ENCODE peak calls at places on chromosomes 12 and 14, in five cellular contexts. J is progenitor cell of endocrine pancreas, X is cardiac muscle cell, G is stomach, U is WERI-Rb-1. P is an unnamed sample.

GRCh38 chr12:65490193-65490592 is 211.7 kb downstream of the MSRB3 start:
- DNase-seq in U (no peak), J (no peak), X (peak), G (no peak), P (no peak)

GRCh38 chr14:104395276-104395675 is 184.3 kb upstream of the C14orf180 start:
- DNase-seq in G (peak), X (no peak), U (no peak), J (no peak), P (no peak)

GRCh38 chr12:124641591-124641990 is 74.2 kb upstream of the NCOR2 start:
- DNase-seq in G (no peak), J (no peak), X (no peak), U (no peak), P (no peak)

GRCh38 chr14:89425931-89426330 is 8.9 kb upstream of the FOXN3 start:
- DNase-seq in X (peak), J (no peak), U (no peak), G (no peak), P (no peak)

GRCh38 chr12:77488041-77488620 is 342.6 kb upstream of the NAV3 start:
- DNase-seq in G (no peak), X (peak), J (no peak), U (no peak), P (no peak)

GRCh38 chr12:50659690-50660424 is 104.0 kb upstream of the ATF1 start:
- DNase-seq in U (no peak), J (no peak), X (no peak), G (no peak), P (no peak)

GRCh38 chr14:72801841-72802587 is 91.9 kb downstream of the DPF3 start:
- DNase-seq in X (no peak), G (no peak), J (no peak), U (no peak), P (no peak)

GRCh38 chr14:25667387-25667786 is 617.4 kb upstream of the STXBP6 start:
- DNase-seq in U (no peak), X (no peak), G (no peak), J (no peak), P (no peak)

GRCh38 chr12:109923038-109923437 is 23.0 kb downstream of the TCHP start:
- DNase-seq in G (no peak), U (no peak), X (no peak), J (no peak), P (no peak)

GRCh38 chr12:1630827-1631591 is 2.0 kb downstream of the WNT5B start:
- DNase-seq in G (no peak), X (peak), J (no peak), U (no peak), P (peak)

GRCh38 chr14:98692832-98693231 is 579.2 kb downstream of the BCL11B start:
- DNase-seq in G (no peak), X (no peak), U (no peak), J (no peak), P (no peak)

GRCh38 chr12:113854385-113855136 is 111.6 kb downstream of the RBM19 start:
- DNase-seq in U (no peak), J (no peak), G (no peak), X (no peak), P (no peak)

GRCh38 chr14:87304404-87304803 is 688.6 kb downstream of the GALC start:
- DNase-seq in U (no peak), X (no peak), J (no peak), G (no peak), P (no peak)

GRCh38 chr12:11822071-11822818 is 172.8 kb downstream of the ETV6 start:
- DNase-seq in X (peak), J (no peak), U (no peak), G (peak), P (no peak)

GRCh38 chr14:105203701-105204100 is 22.6 kb upstream of the NUDT14 start:
- DNase-seq in J (no peak), X (no peak), G (no peak), U (no peak), P (no peak)

GRCh38 chr12:64219135-64219534 is 3.0 kb downstream of the KICS2 start:
- DNase-seq in U (no peak), J (no peak), X (no peak), G (no peak), P (no peak)

GRCh38 chr14:95314609-95315008 is 5.1 kb downstream of the CLMN start:
- DNase-seq in G (peak), J (no peak), U (no peak), X (peak), P (no peak)

GRCh38 chr12:52119398-52120254 is 40.1 kb downstream of the SMIM41 start:
- DNase-seq in G (peak), X (peak), J (peak), U (peak), P (peak)

GRCh38 chr14:93064411-93065271 is 51.1 kb downstream of the ITPK1 start:
- DNase-seq in J (no peak), G (no peak), X (no peak), U (no peak), P (no peak)

GRCh38 chr12:27305673-27306504 is 26.7 kb upstream of the BMAL2 start:
- DNase-seq in U (no peak), J (no peak), G (no peak), X (peak), P (no peak)

GRCh38 chr14:31834616-31835015 is 242.5 kb upstream of the ARHGAP5 start:
- DNase-seq in G (no peak), U (no peak), J (no peak), X (peak), P (no peak)

GRCh38 chr14:74875941-74876913 is at the start of gene PROX2:
- DNase-seq in X (no peak), J (no peak), G (no peak), U (no peak), P (no peak)

GRCh38 chr12:70994217-70994788 is 73.8 kb upstream of the PTPRR start:
- DNase-seq in X (peak), G (no peak), U (no peak), J (no peak), P (no peak)

GRCh38 chr12:31236998-31237637 is 88.8 kb downstream of the SINHCAF start:
- DNase-seq in U (no peak), G (no peak), X (no peak), J (no peak), P (no peak)

GRCh38 chr14:60189923-60190840 is 25.0 kb upstream of the DHRS7 start:
- DNase-seq in U (no peak), J (no peak), X (no peak), G (no peak), P (no peak)

GRCh38 chr14:22485178-22485577 is 103.8 kb downstream of the DAD1 start:
- DNase-seq in U (peak), X (peak), J (no peak), G (no peak), P (no peak)

DNA sequence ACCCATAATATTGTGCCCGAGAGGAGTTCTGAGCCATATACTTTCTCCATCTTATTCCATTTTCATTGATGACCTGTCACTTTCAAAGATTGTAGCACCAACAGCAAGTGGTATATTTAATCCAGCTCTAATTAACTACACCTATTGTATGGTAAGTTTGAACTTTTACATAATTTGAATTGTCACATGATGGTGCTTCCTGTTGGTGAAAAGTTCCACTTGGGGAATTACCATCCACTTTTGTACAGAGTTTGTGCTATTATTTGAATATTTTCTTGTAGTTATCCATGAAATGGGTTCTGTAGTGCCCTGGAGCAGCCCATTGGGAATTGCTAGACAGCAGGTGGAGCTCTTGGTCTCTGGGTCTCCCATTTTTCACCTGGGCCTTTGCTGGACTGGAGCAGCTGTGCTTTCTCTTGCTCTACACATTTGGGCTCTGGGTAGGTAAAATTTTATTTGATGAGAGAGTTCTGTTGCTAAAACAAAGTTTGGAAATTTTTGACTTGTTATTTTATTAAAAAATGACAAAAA is 3.0 kb downstream of the SMCO3 start:
- DNase-seq in X (peak), U (peak), G (no peak), J (no peak), P (no peak)
- TF ChIP-seq CTCF in X (peak), U (peak), G (no peak), J (peak), P (no peak)

DNA sequence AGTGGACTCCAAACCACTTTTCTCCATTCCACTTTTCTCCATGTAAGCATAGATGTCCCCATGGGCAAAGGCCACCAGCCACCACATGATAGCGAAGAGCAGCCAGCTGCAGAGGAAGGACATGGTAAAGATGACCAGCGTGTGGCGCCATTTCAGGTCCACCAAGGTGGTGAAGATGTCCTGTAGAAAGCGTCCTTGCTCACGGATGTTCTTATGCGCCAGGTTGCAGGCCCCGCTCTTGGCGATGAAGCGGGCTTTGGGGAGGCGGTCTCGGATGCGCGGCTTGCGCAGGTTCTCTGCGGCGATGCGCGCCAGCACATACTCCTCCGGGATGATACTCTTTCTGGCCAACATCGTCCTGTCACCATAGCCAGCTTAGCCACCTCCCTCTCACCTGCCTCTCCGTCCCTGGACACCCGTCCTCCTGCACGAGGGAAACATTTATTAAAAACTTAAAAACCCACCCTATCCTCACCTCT is 1.2 kb downstream of the KCNJ8 start:
- DNase-seq in U (peak), G (no peak), X (peak), J (peak), P (peak)
- TF ChIP-seq CTCF in U (peak), G (no peak), X (peak), J (peak), P (peak)

GRCh38 chr12:92431146-92431545 is 271.6 kb upstream of the PLEKHG7 start:
- DNase-seq in J (no peak), G (no peak), X (no peak), U (no peak), P (no peak)
- TF ChIP-seq CTCF in J (no peak), G (no peak), X (no peak), U (no peak), P (no peak)

GRCh38 chr14:33862261-33862802 is 88.5 kb downstream of the EGLN3 start:
- DNase-seq in X (no peak), G (no peak), J (no peak), U (no peak), P (no peak)

GRCh38 chr14:33851931-33852330 is 98.9 kb downstream of the EGLN3 start:
- DNase-seq in G (no peak), U (no peak), J (no peak), X (no peak), P (no peak)

GRCh38 chr14:33859306-33859705 is 91.6 kb downstream of the EGLN3 start:
- DNase-seq in X (no peak), J (no peak), U (no peak), G (no peak), P (no peak)

GRCh38 chr14:33855672-33856071 is 95.2 kb downstream of the EGLN3 start:
- DNase-seq in U (no peak), G (no peak), X (no peak), J (no peak), P (no peak)

DNA sequence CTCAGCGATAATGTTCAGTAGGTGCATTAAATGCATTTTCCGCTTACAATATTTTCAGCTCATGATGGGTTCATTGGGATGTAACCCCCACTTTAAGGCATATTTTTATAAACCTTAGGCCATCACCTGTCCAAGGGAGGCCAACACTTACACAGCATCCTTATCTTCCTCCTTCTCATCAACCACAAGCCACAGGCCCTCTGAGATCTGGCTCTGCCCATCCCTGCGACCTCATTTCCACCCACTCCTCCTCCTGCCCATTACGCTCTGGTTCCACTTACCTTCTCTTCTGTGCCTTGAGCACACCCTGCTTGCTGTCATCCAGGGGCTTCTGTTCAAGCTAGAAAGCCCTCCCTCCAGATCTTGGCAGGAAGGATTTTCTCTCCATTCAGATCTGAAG is 93.2 kb downstream of the EGLN3 start:
- DNase-seq in J (no peak), X (no peak), U (no peak), G (no peak), P (no peak)
- TF ChIP-seq CTCF in J (no peak), X (no peak), U (no peak), G (no peak), P (no peak)

DNA sequence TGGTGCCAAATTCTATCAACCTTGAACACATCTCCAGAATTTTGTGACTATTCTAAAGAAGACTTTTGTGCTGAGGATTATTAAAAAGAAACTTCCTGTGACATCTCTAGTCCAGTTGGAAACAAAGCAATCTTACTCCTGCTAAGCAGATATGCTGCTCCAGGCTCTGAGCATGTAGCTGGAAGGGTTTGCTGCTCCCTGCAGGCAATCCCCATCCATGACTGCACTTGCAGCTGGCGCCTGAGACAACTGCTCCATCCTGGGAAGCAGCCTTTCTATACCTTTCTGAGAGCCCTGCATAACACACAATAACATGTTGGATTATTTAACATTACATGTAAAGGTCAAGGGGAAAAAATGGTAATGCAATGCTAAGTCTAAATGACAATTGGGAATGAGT is 105.1 kb downstream of the NDUFA12 start:
- DNase-seq in X (peak), G (no peak), J (no peak), U (no peak), P (no peak)
- TF ChIP-seq CTCF in X (peak), G (no peak), J (peak), U (peak), P (no peak)

GRCh38 chr12:116959845-116960514 is 49.2 kb downstream of the FBXW8 start:
- DNase-seq in U (no peak), J (no peak), G (no peak), X (no peak), P (no peak)

GRCh38 chr12:116958402-116959197 is 47.9 kb downstream of the FBXW8 start:
- DNase-seq in U (no peak), G (no peak), X (no peak), J (no peak), P (no peak)

GRCh38 chr12:116954700-116955381 is 44.1 kb downstream of the FBXW8 start:
- DNase-seq in U (no peak), J (no peak), X (no peak), G (peak), P (no peak)

GRCh38 chr12:116959198-116959460 is 48.4 kb downstream of the FBXW8 start:
- DNase-seq in J (no peak), X (no peak), U (no peak), G (no peak), P (no peak)

GRCh38 chr12:116955382-116956021 is 44.8 kb downstream of the FBXW8 start:
- DNase-seq in U (peak), J (no peak), G (peak), X (peak), P (no peak)
- TF ChIP-seq CTCF in U (peak), J (no peak), G (no peak), X (no peak), P (no peak)

DNA sequence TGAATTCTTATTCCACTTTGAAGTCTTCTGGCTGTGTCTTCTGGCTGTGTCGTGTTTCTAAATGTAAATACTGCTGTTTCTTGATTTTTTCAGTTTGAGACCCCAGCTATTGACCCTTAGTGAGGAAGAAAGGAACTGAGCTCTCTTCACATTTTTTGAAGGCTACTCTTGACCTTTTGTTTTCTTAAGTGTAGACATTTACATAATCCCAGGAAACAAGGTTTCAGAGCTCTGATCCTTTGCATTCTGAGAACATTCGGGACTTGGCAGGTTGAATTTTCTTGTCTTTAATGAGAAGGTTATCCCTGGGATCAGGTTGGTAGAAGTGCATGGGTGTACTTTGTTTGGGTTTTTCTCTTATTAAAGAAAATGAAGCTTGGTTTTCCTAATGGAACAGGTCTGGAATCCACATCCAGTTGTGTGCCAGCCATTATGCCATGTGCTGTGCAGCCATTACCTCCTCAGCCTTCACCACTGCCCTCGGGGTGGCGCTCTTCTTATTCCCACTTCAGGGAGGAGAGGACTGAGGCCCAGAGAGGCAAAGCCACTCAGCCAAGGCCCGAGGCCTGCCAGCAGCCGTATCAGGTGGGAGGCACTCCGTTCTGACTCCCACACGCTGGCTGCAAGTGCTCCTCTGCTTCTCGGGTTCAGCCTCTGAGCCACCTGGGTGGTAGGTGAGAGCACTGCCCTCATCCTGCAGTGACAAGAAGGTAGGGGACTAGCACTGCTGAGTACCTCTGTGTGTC is 120.9 kb downstream of the BEGAIN start:
- DNase-seq in U (no peak), G (no peak), J (no peak), X (no peak), P (no peak)
- TF ChIP-seq CTCF in U (no peak), G (no peak), J (no peak), X (no peak), P (no peak)

GRCh38 chr12:5428332-5429221 is 3.3 kb upstream of the NTF3 start:
- DNase-seq in X (peak), G (no peak), J (no peak), U (peak), P (no peak)
- TF ChIP-seq CTCF in X (peak), G (peak), J (peak), U (peak), P (peak)

DNA sequence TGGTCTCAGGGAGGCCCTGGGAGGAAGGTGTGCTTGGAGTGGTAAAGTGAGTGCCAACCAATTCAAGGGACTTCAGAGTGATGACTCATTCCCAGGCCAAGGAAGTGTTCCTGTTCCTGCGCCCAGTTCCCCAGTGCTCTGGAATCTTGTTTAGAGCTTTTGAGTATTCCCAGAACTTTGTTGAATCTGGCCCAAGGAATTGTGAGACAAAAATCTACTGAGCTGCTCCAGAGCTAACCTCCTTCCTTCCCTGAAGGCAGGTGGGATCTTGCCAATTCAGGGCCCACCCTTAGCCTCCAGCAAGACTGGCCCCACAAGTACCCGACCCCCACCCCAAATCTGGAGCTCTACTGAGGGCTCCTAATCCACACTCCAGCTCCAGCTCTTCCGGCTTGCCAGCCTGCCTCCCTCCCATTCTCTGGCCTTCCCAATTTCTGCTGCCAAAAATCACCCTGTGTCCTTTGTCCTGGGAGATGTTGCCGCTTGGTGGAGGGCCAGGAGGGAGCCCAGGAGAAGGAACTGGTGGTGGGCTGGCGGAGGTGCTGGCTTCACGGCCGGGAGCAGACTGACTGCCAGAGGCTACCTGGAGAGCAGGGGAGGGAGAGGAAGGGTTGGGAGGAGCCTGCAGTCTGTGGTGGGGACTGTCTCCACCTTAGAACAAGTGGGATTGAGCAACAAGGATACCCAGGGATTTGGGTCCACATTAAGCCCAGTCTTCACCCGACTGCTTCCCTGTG is 2.0 kb upstream of the ATN1 start:
- DNase-seq in G (peak), U (no peak), X (peak), J (no peak), P (peak)
- TF ChIP-seq CTCF in G (no peak), U (no peak), X (no peak), J (no peak), P (no peak)